ENCODE peak calls at places on chromosomes 12 and 14, in seven cellular contexts. One of them, this sample, is unnamed.
A peak's percentile ranks its signal among the peaks of the same experiment; 100 is the strongest.

GRCh38 chr12:125064492-125064891 is 743 bp upstream of the AACS start:
- DNase-seq in GM12878: no peak
- DNase-seq in SK-N-SH: no peak
- DNase-seq in HepG2: no peak
- DNase-seq in HCT116: no peak
- DNase-seq in GM23338: peak; percentile 64
- DNase-seq in K562: no peak
- DNase-seq in this sample: no peak

GRCh38 chr12:130689408-130690405 is 26.4 kb downstream of the RIMBP2 start:
- DNase-seq in GM12878: no peak
- DNase-seq in SK-N-SH: no peak
- DNase-seq in HepG2: no peak
- DNase-seq in HCT116: no peak
- DNase-seq in GM23338: no peak
- DNase-seq in K562: no peak
- DNase-seq in this sample: no peak

GRCh38 chr12:103571286-103571685 is 15.8 kb upstream of the STAB2 start:
- DNase-seq in GM12878: no peak
- DNase-seq in SK-N-SH: peak; percentile 41
- DNase-seq in HepG2: peak; percentile 16
- DNase-seq in HCT116: peak; percentile 26
- DNase-seq in GM23338: peak; percentile 89
- DNase-seq in K562: no peak
- DNase-seq in this sample: no peak

GRCh38 chr12:48786591-48787544 is 2.0 kb downstream of the ADCY6 start:
- DNase-seq in GM12878: no peak
- DNase-seq in SK-N-SH: peak; percentile 66
- DNase-seq in HepG2: no peak
- DNase-seq in HCT116: no peak
- DNase-seq in GM23338: no peak
- DNase-seq in K562: no peak
- DNase-seq in this sample: no peak

GRCh38 chr14:95255487-95255886 is 64.2 kb downstream of the CLMN start:
- DNase-seq in GM12878: no peak
- DNase-seq in SK-N-SH: no peak
- DNase-seq in HepG2: no peak
- DNase-seq in HCT116: peak; percentile 38
- DNase-seq in GM23338: peak; percentile 83
- DNase-seq in K562: peak; percentile 16
- DNase-seq in this sample: no peak

GRCh38 chr12:19158909-19159308 is 29.4 kb downstream of the PLEKHA5 start:
- DNase-seq in GM12878: no peak
- DNase-seq in SK-N-SH: no peak
- DNase-seq in HepG2: no peak
- DNase-seq in HCT116: no peak
- DNase-seq in GM23338: no peak
- DNase-seq in K562: no peak
- DNase-seq in this sample: no peak

GRCh38 chr14:95313707-95314106 is 6.0 kb downstream of the CLMN start:
- DNase-seq in GM12878: no peak
- DNase-seq in SK-N-SH: no peak
- DNase-seq in HepG2: peak; percentile 61
- DNase-seq in HCT116: no peak
- DNase-seq in GM23338: no peak
- DNase-seq in K562: no peak
- DNase-seq in this sample: no peak

GRCh38 chr12:94263011-94263786 is 114.8 kb downstream of the PLXNC1 start:
- DNase-seq in GM12878: peak; percentile 76
- DNase-seq in SK-N-SH: no peak
- DNase-seq in HepG2: no peak
- DNase-seq in HCT116: no peak
- DNase-seq in GM23338: peak; percentile 42
- DNase-seq in K562: no peak
- DNase-seq in this sample: no peak

GRCh38 chr12:13163868-13164267 is 32.7 kb upstream of the EMP1 start:
- DNase-seq in GM12878: no peak
- DNase-seq in SK-N-SH: no peak
- DNase-seq in HepG2: no peak
- DNase-seq in HCT116: no peak
- DNase-seq in GM23338: no peak
- DNase-seq in K562: no peak
- DNase-seq in this sample: no peak

DNA sequence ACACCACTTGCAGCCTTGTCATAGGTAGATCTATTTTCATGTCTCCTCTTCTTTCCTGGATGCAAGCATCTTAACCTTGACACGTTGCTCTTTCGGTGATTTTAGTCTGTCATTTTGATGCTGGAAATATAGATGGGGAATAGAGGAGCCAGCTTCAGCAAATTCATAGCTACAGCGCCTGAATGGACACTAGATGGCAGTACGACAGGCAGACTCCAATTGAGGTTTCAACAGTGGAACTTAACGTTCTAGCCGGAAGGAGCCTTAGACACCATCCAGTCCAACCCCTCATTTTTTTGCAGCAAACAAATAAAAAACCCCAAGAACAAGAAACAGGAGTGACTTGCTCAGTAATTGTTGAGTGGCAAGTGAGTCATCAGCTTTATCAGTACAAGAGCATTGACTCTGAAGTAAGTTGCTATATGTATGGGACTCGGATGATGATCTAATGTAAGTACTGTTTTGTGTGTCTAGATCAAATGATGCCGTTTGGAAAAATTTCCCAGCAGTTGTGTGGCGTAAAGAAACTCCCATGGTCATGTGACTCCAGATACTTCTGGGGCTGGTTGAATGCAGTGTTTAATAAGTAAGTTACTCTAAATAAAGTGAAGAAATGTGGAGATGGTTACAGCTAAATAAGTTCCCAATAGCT is 9.0 kb downstream of the DMAC2L start:
- DNase-seq in GM12878: peak; percentile 82
- DNase-seq in SK-N-SH: peak; percentile 72
- DNase-seq in HepG2: peak; percentile 68
- DNase-seq in HCT116: peak; percentile 83
- DNase-seq in GM23338: peak; percentile 84
- DNase-seq in K562: peak; percentile 43
- DNase-seq in this sample: peak; percentile 87
- H3K4me3 ChIP-seq in GM12878: peak overlapping the region; percentile 47
- H3K4me3 ChIP-seq in SK-N-SH: peak overlapping the region; percentile 47
- H3K4me3 ChIP-seq in HepG2: no peak overlapping the region
- H3K4me3 ChIP-seq in HCT116: peak overlapping the region; percentile 16
- H3K4me3 ChIP-seq in GM23338: no peak overlapping the region
- H3K4me3 ChIP-seq in K562: peak overlapping the region; percentile 12
- H3K4me3 ChIP-seq in this sample: peak overlapping the region; percentile 38

GRCh38 chr14:102954081-102954789 is 31.8 kb downstream of the AMN start:
- DNase-seq in GM12878: no peak
- DNase-seq in SK-N-SH: no peak
- DNase-seq in HepG2: no peak
- DNase-seq in HCT116: no peak
- DNase-seq in GM23338: no peak
- DNase-seq in K562: no peak
- DNase-seq in this sample: no peak

GRCh38 chr14:102951034-102951433 is 28.6 kb downstream of the AMN start:
- DNase-seq in GM12878: no peak
- DNase-seq in SK-N-SH: no peak
- DNase-seq in HepG2: no peak
- DNase-seq in HCT116: no peak
- DNase-seq in GM23338: no peak
- DNase-seq in K562: no peak
- DNase-seq in this sample: no peak

GRCh38 chr14:102951799-102952198 is 29.3 kb downstream of the AMN start:
- DNase-seq in GM12878: no peak
- DNase-seq in SK-N-SH: no peak
- DNase-seq in HepG2: no peak
- DNase-seq in HCT116: no peak
- DNase-seq in GM23338: no peak
- DNase-seq in K562: no peak
- DNase-seq in this sample: no peak

GRCh38 chr14:102953100-102953499 is 30.6 kb downstream of the AMN start:
- DNase-seq in GM12878: no peak
- DNase-seq in SK-N-SH: no peak
- DNase-seq in HepG2: no peak
- DNase-seq in HCT116: no peak
- DNase-seq in GM23338: no peak
- DNase-seq in K562: no peak
- DNase-seq in this sample: no peak

DNA sequence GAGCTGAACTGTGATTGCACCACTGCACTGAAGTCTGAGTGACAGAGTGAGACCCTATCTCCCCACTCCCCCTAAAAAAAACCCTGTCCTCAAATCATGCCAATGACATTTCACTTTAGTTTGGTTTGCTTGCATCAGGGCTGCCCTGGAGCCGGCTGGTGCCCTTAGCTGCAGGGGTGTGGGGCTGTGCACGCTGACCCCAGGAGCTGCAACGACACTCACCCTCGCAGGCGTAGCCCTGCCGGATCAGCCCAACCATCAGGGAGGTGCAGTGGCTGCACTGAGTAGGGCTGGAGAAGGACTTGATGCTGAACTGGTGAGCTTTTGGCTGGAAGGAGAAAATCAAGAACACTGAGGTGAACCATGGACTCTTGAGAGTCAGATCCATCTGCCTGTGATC is 29.8 kb downstream of the AMN start:
- DNase-seq in GM12878: no peak
- DNase-seq in SK-N-SH: no peak
- DNase-seq in HepG2: no peak
- DNase-seq in HCT116: no peak
- DNase-seq in GM23338: no peak
- DNase-seq in K562: no peak
- DNase-seq in this sample: no peak
- H3K36me3 ChIP-seq in GM12878: peaks cover 9% of the 10 kb centered on the region
- H3K36me3 ChIP-seq in SK-N-SH: peaks cover 79% of the 10 kb centered on the region
- H3K36me3 ChIP-seq in HepG2: peaks cover 24% of the 10 kb centered on the region
- H3K36me3 ChIP-seq in HCT116: peaks cover 26% of the 10 kb centered on the region
- H3K36me3 ChIP-seq in GM23338: peaks cover 15% of the 10 kb centered on the region
- H3K36me3 ChIP-seq in K562: peaks cover 23% of the 10 kb centered on the region
- H3K36me3 ChIP-seq in this sample: no peaks in the 10 kb centered on the region

DNA sequence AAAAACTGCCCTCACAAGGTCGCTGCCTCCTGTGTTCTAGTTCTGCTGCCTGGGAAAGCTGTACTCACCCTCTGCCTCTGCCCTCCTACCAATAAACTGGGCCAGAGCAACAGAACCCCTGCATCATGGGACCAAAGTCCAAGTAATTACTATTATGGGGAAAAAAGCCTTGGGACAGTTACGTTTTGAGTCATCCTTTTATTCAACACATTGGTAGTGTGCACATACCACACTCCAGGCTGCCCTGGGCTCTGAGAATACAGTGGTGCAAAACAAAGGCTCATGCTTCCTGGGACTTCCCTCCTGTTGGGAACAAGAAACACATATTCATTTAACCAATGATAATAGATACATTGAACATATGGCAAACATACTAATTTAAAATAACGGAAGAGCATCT is 49.0 kb downstream of the CACNA1C start:
- DNase-seq in GM12878: no peak
- DNase-seq in SK-N-SH: no peak
- DNase-seq in HepG2: no peak
- DNase-seq in HCT116: no peak
- DNase-seq in GM23338: no peak
- DNase-seq in K562: no peak
- DNase-seq in this sample: no peak
- TF ChIP-seq REST in GM12878: no peak
- TF ChIP-seq REST in SK-N-SH: no peak
- TF ChIP-seq REST in HepG2: no peak
- TF ChIP-seq REST in HCT116: no peak
- TF ChIP-seq REST in GM23338: no peak
- TF ChIP-seq REST in K562: no peak
- TF ChIP-seq REST in this sample: no peak

GRCh38 chr12:109461049-109461845 is 15.9 kb downstream of the KCTD10 start:
- DNase-seq in GM12878: no peak
- DNase-seq in SK-N-SH: no peak
- DNase-seq in HepG2: peak; percentile 50
- DNase-seq in HCT116: no peak
- DNase-seq in GM23338: no peak
- DNase-seq in K562: peak; percentile 50
- DNase-seq in this sample: no peak
- H3K4me3 ChIP-seq in GM12878: no peak overlapping the region
- H3K4me3 ChIP-seq in SK-N-SH: no peak overlapping the region
- H3K4me3 ChIP-seq in HepG2: peak overlapping the region; percentile 15
- H3K4me3 ChIP-seq in HCT116: no peak overlapping the region
- H3K4me3 ChIP-seq in GM23338: no peak overlapping the region
- H3K4me3 ChIP-seq in K562: no peak overlapping the region
- H3K4me3 ChIP-seq in this sample: no peak overlapping the region

GRCh38 chr12:45890276-45890675 is 100.1 kb downstream of the SCAF11 start:
- DNase-seq in GM12878: no peak
- DNase-seq in SK-N-SH: no peak
- DNase-seq in HepG2: no peak
- DNase-seq in HCT116: no peak
- DNase-seq in GM23338: no peak
- DNase-seq in K562: no peak
- DNase-seq in this sample: no peak

GRCh38 chr12:45898094-45898493 is 92.3 kb downstream of the SCAF11 start:
- DNase-seq in GM12878: no peak
- DNase-seq in SK-N-SH: no peak
- DNase-seq in HepG2: no peak
- DNase-seq in HCT116: no peak
- DNase-seq in GM23338: no peak
- DNase-seq in K562: no peak
- DNase-seq in this sample: no peak

GRCh38 chr12:45887544-45887943 is 102.8 kb downstream of the SCAF11 start:
- DNase-seq in GM12878: no peak
- DNase-seq in SK-N-SH: no peak
- DNase-seq in HepG2: no peak
- DNase-seq in HCT116: no peak
- DNase-seq in GM23338: peak; percentile 49
- DNase-seq in K562: no peak
- DNase-seq in this sample: no peak

GRCh38 chr12:45895961-45896360 is 94.4 kb downstream of the SCAF11 start:
- DNase-seq in GM12878: no peak
- DNase-seq in SK-N-SH: no peak
- DNase-seq in HepG2: no peak
- DNase-seq in HCT116: no peak
- DNase-seq in GM23338: no peak
- DNase-seq in K562: no peak
- DNase-seq in this sample: no peak

GRCh38 chr12:45893240-45893639 is 97.1 kb downstream of the SCAF11 start:
- DNase-seq in GM12878: no peak
- DNase-seq in SK-N-SH: no peak
- DNase-seq in HepG2: peak; percentile 13
- DNase-seq in HCT116: peak; percentile 10
- DNase-seq in GM23338: peak; percentile 79
- DNase-seq in K562: peak; percentile 16
- DNase-seq in this sample: no peak
- H3K36me3 ChIP-seq in GM12878: peaks cover 2% of the 10 kb centered on the region
- H3K36me3 ChIP-seq in SK-N-SH: peaks cover 51% of the 10 kb centered on the region
- H3K36me3 ChIP-seq in HepG2: peaks cover 9% of the 10 kb centered on the region
- H3K36me3 ChIP-seq in HCT116: peaks cover 13% of the 10 kb centered on the region
- H3K36me3 ChIP-seq in GM23338: peaks cover 3% of the 10 kb centered on the region
- H3K36me3 ChIP-seq in K562: peaks cover 59% of the 10 kb centered on the region
- H3K36me3 ChIP-seq in this sample: peaks cover 43% of the 10 kb centered on the region

GRCh38 chr14:31109257-31109656 is 83.1 kb upstream of the STRN3 start:
- DNase-seq in GM12878: no peak
- DNase-seq in SK-N-SH: no peak
- DNase-seq in HepG2: no peak
- DNase-seq in HCT116: no peak
- DNase-seq in GM23338: no peak
- DNase-seq in K562: no peak
- DNase-seq in this sample: no peak

GRCh38 chr14:31110872-31111271 is 84.7 kb upstream of the STRN3 start:
- DNase-seq in GM12878: no peak
- DNase-seq in SK-N-SH: no peak
- DNase-seq in HepG2: no peak
- DNase-seq in HCT116: no peak
- DNase-seq in GM23338: no peak
- DNase-seq in K562: no peak
- DNase-seq in this sample: no peak

GRCh38 chr14:31106768-31107167 is 80.6 kb upstream of the STRN3 start:
- DNase-seq in GM12878: no peak
- DNase-seq in SK-N-SH: no peak
- DNase-seq in HepG2: no peak
- DNase-seq in HCT116: no peak
- DNase-seq in GM23338: no peak
- DNase-seq in K562: no peak
- DNase-seq in this sample: no peak
- TF ChIP-seq REST in GM12878: no peak
- TF ChIP-seq REST in SK-N-SH: no peak
- TF ChIP-seq REST in HepG2: no peak
- TF ChIP-seq REST in HCT116: no peak
- TF ChIP-seq REST in GM23338: no peak
- TF ChIP-seq REST in K562: no peak
- TF ChIP-seq REST in this sample: no peak

This sample was measured in Panc1.